ENCODE peak calls at places on chromosomes 3 and 15, in eight cellular contexts. O is lower leg skin, M is A549, S is heart left ventricle, D is tibial nerve, R is IMR-90, K is body of pancreas, I is esophagus muscularis mucosa. E is an unnamed sample.

GRCh38 chr15:77456746-77457618 is 36.3 kb downstream of the HMG20A start:
- DNase-seq in O (no peak), M (no peak), S (no peak), D (no peak), R (peak; percentile 44), K (no peak), I (no peak), E (no peak)

GRCh38 chr15:59885832-59886231 is 118.3 kb upstream of the FOXB1 start:
- DNase-seq in O (no peak), M (no peak), S (no peak), D (no peak), R (no peak), K (no peak), I (no peak), E (no peak)

GRCh38 chr3:185733980-185734724 is 90.7 kb downstream of the IGF2BP2 start:
- DNase-seq in O (peak; percentile 36), M (peak; percentile 82), S (no peak), D (no peak), R (peak; percentile 89), K (peak; percentile 77), I (no peak), E (no peak)

GRCh38 chr15:57319226-57319918 is 56.9 kb upstream of the CGNL1 start:
- DNase-seq in O (no peak), M (no peak), S (peak; percentile 53), D (no peak), R (no peak), K (no peak), I (no peak), E (no peak)

GRCh38 chr3:121970047-121970446 is 52.0 kb downstream of the ILDR1 start:
- DNase-seq in O (no peak), M (no peak), S (no peak), D (no peak), R (peak; percentile 1), K (no peak), I (no peak), E (no peak)

GRCh38 chr3:187112934-187113793 is 26.1 kb downstream of the RPL39L start:
- DNase-seq in O (no peak), M (peak; percentile 13), S (no peak), D (no peak), R (peak; percentile 48), K (no peak), I (no peak), E (no peak)

GRCh38 chr3:56131976-56132590 is 336.2 kb downstream of the ERC2 start:
- DNase-seq in O (peak; percentile 25), M (peak; percentile 76), S (no peak), D (no peak), R (peak; percentile 95), K (peak; percentile 19), I (no peak), E (peak; percentile 17)

GRCh38 chr15:52287114-52287513 is 8.5 kb downstream of the MYO5C start:
- DNase-seq in O (no peak), M (peak; percentile 68), S (no peak), D (no peak), R (no peak), K (no peak), I (no peak), E (no peak)

GRCh38 chr15:68054658-68055223 is 626 bp downstream of the PIAS1 start:
- DNase-seq in O (peak; percentile 48), M (peak; percentile 42), S (peak; percentile 81), D (peak; percentile 27), R (peak; percentile 21), K (peak; percentile 65), I (no peak), E (peak; percentile 44)

GRCh38 chr3:186067360-186068242 is 41.3 kb downstream of the ETV5 start:
- DNase-seq in O (no peak), M (no peak), S (no peak), D (no peak), R (no peak), K (no peak), I (no peak), E (no peak)

GRCh38 chr3:46406786-46407611 is at the start of the genes CCR5AS and CCRL2:
- DNase-seq in O (peak; percentile 51), M (no peak), S (no peak), D (no peak), R (peak; percentile 69), K (peak; percentile 89), I (no peak), E (peak; percentile 20)

GRCh38 chr15:77017761-77018720 is 23.1 kb downstream of the PSTPIP1 start:
- DNase-seq in O (no peak), M (no peak), S (peak; percentile 49), D (no peak), R (no peak), K (no peak), I (no peak), E (no peak)

GRCh38 chr15:84955089-84955848 is 26.4 kb upstream of the PDE8A start:
- DNase-seq in O (peak; percentile 53), M (peak; percentile 89), S (peak; percentile 79), D (peak; percentile 56), R (peak; percentile 78), K (peak; percentile 82), I (no peak), E (peak; percentile 70)

GRCh38 chr3:172303181-172303580 is 145.1 kb downstream of the GHSR start:
- DNase-seq in O (no peak), M (no peak), S (no peak), D (no peak), R (no peak), K (no peak), I (no peak), E (no peak)

GRCh38 chr3:111667170-111667569 is 72.0 kb upstream of the ZBED2 start:
- DNase-seq in O (no peak), M (no peak), S (no peak), D (no peak), R (no peak), K (no peak), I (no peak), E (no peak)

GRCh38 chr3:63774776-63775175 is 44.3 kb upstream of the C3orf49 start:
- DNase-seq in O (no peak), M (no peak), S (no peak), D (no peak), R (no peak), K (no peak), I (no peak), E (no peak)

GRCh38 chr3:141362736-141363135 is 5.6 kb upstream of the ZBTB38 start:
- DNase-seq in O (no peak), M (no peak), S (no peak), D (no peak), R (no peak), K (no peak), I (no peak), E (no peak)

GRCh38 chr15:75836953-75837321 is 6.3 kb upstream of the UBE2Q2 start:
- DNase-seq in O (peak; percentile 37), M (peak; percentile 36), S (no peak), D (no peak), R (peak; percentile 84), K (peak; percentile 51), I (no peak), E (no peak)

GRCh38 chr15:89587955-89588354 is 12.7 kb downstream of the TICRR start:
- DNase-seq in O (no peak), M (no peak), S (no peak), D (no peak), R (peak; percentile 78), K (no peak), I (no peak), E (no peak)

GRCh38 chr3:128491900-128492352 is 1.1 kb downstream of the GATA2 start:
- DNase-seq in O (no peak), M (no peak), S (no peak), D (no peak), R (no peak), K (no peak), I (no peak), E (no peak)

GRCh38 chr3:81643721-81644120 is 117.7 kb downstream of the GBE1 start:
- DNase-seq in O (no peak), M (peak; percentile 25), S (no peak), D (no peak), R (peak; percentile 45), K (no peak), I (no peak), E (no peak)

GRCh38 chr3:94401466-94401865 is 338.6 kb downstream of the NSUN3 start:
- DNase-seq in O (no peak), M (no peak), S (no peak), D (no peak), R (no peak), K (no peak), I (no peak), E (no peak)

GRCh38 chr3:52685705-52686691 is at the start of the genes GNL3 and PBRM1:
- DNase-seq in O (peak; percentile 91), M (peak; percentile 96), S (peak; percentile 95), D (peak; percentile 85), R (peak; percentile 96), K (peak; percentile 96), I (peak; percentile 98), E (peak; percentile 93)
- TF ChIP-seq POLR2A in O (no peak), M (peak; percentile 91), S (peak; percentile 87), D (peak; percentile 50), R (peak; percentile 95), K (peak; percentile 91), I (peak; percentile 18), E (peak; percentile 62)

GRCh38 chr3:38039899-38040261 is 872 bp downstream of the DLEC1 start:
- DNase-seq in O (peak; percentile 68), M (no peak), S (peak; percentile 81), D (no peak), R (peak; percentile 42), K (peak; percentile 65), I (no peak), E (peak; percentile 57)
- H3K4me3 ChIP-seq in O (no peak overlapping the region), M (no peak overlapping the region), S (peak overlapping the region; percentile 57), D (peak overlapping the region; percentile 64), R (no peak overlapping the region), K (no peak overlapping the region), I (peak overlapping the region; percentile 64), E (peak overlapping the region; percentile 47)

GRCh38 chr3:28335246-28335645 is 13.3 kb upstream of the ZCWPW2 start:
- DNase-seq in O (no peak), M (no peak), S (no peak), D (no peak), R (no peak), K (no peak), I (no peak), E (no peak)

DNA sequence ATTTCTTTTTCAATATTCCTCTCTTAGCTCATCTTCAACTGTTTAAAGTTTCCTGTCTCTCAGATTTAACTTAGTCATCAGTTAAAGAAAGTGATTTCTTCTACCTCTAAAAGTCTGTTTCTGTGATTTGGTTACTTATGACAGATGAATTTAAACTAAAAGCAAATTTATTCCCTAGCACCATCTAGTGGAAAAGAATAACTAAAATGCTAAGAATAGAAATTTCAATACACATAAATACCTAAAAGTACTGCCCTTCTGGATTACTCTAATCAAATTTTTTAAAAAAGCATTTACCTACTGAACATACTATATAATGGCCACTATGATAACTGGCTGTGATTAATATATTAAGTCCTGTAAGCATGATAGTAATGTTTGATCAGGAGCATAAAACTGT is 14.0 kb upstream of the ZCWPW2 start:
- DNase-seq in O (no peak), M (no peak), S (no peak), D (no peak), R (peak; percentile 4), K (no peak), I (no peak), E (no peak)
- TF ChIP-seq CTCF in O (no peak), M (peak; percentile 37), S (peak; percentile 12), D (no peak), R (peak; percentile 27), K (no peak), I (no peak), E (no peak)

GRCh38 chr3:190595807-190596206 is 81.9 kb downstream of the IL1RAP start:
- DNase-seq in O (no peak), M (no peak), S (no peak), D (no peak), R (no peak), K (no peak), I (no peak), E (no peak)
- TF ChIP-seq POLR2A in O (no peak), M (no peak), S (no peak), D (no peak), R (no peak), K (no peak), I (no peak), E (no peak)

GRCh38 chr3:147945968-147946519 is 536.9 kb downstream of the ZIC1 start:
- DNase-seq in O (no peak), M (peak; percentile 67), S (no peak), D (peak; percentile 30), R (peak; percentile 95), K (peak; percentile 57), I (no peak), E (peak; percentile 17)
- H3K4me3 ChIP-seq in O (no peak overlapping the region), M (peak overlapping the region; percentile 16), S (peak overlapping the region; percentile 39), D (peak overlapping the region; percentile 42), R (peak overlapping the region; percentile 50), K (no peak overlapping the region), I (peak overlapping the region; percentile 41), E (peak overlapping the region; percentile 17)